ENCODE peak calls at places on chromosomes 3 and 15, in five cellular contexts. One of them, this sample, is unnamed.

GRCh38 chr3:115827494-115827893 is 204.2 kb downstream of the GAP43 start:
- DNase-seq in mammary epithelial cell: no peak
- DNase-seq in Peyer's patch: no peak
- DNase-seq in AG09309: no peak
- DNase-seq in tibial nerve: no peak
- DNase-seq in this sample: no peak

GRCh38 chr15:67968564-67969440 is 85.3 kb upstream of the PIAS1 start:
- DNase-seq in Peyer's patch: no peak
- DNase-seq in tibial nerve: no peak
- DNase-seq in mammary epithelial cell: no peak
- DNase-seq in AG09309: no peak
- DNase-seq in this sample: peak; percentile 23

GRCh38 chr15:64305261-64305660 is 50.7 kb downstream of the CSNK1G1 start:
- DNase-seq in mammary epithelial cell: peak; percentile 4
- DNase-seq in Peyer's patch: no peak
- DNase-seq in AG09309: no peak
- DNase-seq in tibial nerve: no peak
- DNase-seq in this sample: no peak

GRCh38 chr15:63946524-63947065 is 99.7 kb downstream of the DAPK2 start:
- DNase-seq in Peyer's patch: no peak
- DNase-seq in AG09309: no peak
- DNase-seq in tibial nerve: no peak
- DNase-seq in mammary epithelial cell: no peak
- DNase-seq in this sample: no peak

GRCh38 chr3:41575754-41576153 is 376.4 kb downstream of the CTNNB1 start:
- DNase-seq in Peyer's patch: no peak
- DNase-seq in AG09309: no peak
- DNase-seq in mammary epithelial cell: no peak
- DNase-seq in tibial nerve: no peak
- DNase-seq in this sample: no peak

GRCh38 chr15:43868412-43868811 is 41.6 kb downstream of the WDR76 start:
- DNase-seq in mammary epithelial cell: no peak
- DNase-seq in AG09309: no peak
- DNase-seq in tibial nerve: no peak
- DNase-seq in Peyer's patch: no peak
- DNase-seq in this sample: no peak

GRCh38 chr3:117547956-117548550 is 838.5 kb downstream of the TUSC7 start:
- DNase-seq in tibial nerve: no peak
- DNase-seq in Peyer's patch: no peak
- DNase-seq in AG09309: no peak
- DNase-seq in mammary epithelial cell: no peak
- DNase-seq in this sample: no peak

GRCh38 chr15:31049122-31049521 is 52.4 kb downstream of the TRPM1 start:
- DNase-seq in tibial nerve: no peak
- DNase-seq in mammary epithelial cell: no peak
- DNase-seq in Peyer's patch: no peak
- DNase-seq in AG09309: no peak
- DNase-seq in this sample: no peak

GRCh38 chr3:141445990-141446389 is 40.8 kb upstream of the RASA2 start:
- DNase-seq in tibial nerve: no peak
- DNase-seq in mammary epithelial cell: no peak
- DNase-seq in AG09309: no peak
- DNase-seq in Peyer's patch: no peak
- DNase-seq in this sample: no peak

GRCh38 chr3:143585720-143586456 is 262.4 kb downstream of the SLC9A9 start:
- DNase-seq in mammary epithelial cell: no peak
- DNase-seq in AG09309: no peak
- DNase-seq in Peyer's patch: no peak
- DNase-seq in tibial nerve: no peak
- DNase-seq in this sample: no peak

GRCh38 chr15:98954411-98954810 is 53.2 kb downstream of the PGPEP1L start:
- DNase-seq in Peyer's patch: peak; percentile 56
- DNase-seq in tibial nerve: peak; percentile 64
- DNase-seq in AG09309: peak; percentile 47
- DNase-seq in mammary epithelial cell: no peak
- DNase-seq in this sample: no peak

GRCh38 chr3:188001052-188001567 is 152.8 kb upstream of the LPP start:
- DNase-seq in Peyer's patch: no peak
- DNase-seq in tibial nerve: no peak
- DNase-seq in AG09309: no peak
- DNase-seq in mammary epithelial cell: no peak
- DNase-seq in this sample: no peak

GRCh38 chr15:64622410-64623260 is 152.8 kb downstream of the RBPMS2 start:
- DNase-seq in AG09309: no peak
- DNase-seq in Peyer's patch: peak; percentile 74
- DNase-seq in mammary epithelial cell: no peak
- DNase-seq in tibial nerve: no peak
- DNase-seq in this sample: no peak

GRCh38 chr15:49645937-49646336 is 25.1 kb downstream of the DTWD1 start:
- DNase-seq in Peyer's patch: peak; percentile 46
- DNase-seq in tibial nerve: peak; percentile 21
- DNase-seq in mammary epithelial cell: peak; percentile 81
- DNase-seq in AG09309: no peak
- DNase-seq in this sample: no peak

GRCh38 chr3:170642882-170643601 is 57.2 kb upstream of the SLC7A14 start:
- DNase-seq in AG09309: no peak
- DNase-seq in tibial nerve: no peak
- DNase-seq in Peyer's patch: no peak
- DNase-seq in mammary epithelial cell: no peak
- DNase-seq in this sample: no peak

GRCh38 chr3:38283810-38284775 is 2.0 kb downstream of the SLC22A14 start:
- DNase-seq in mammary epithelial cell: no peak
- DNase-seq in tibial nerve: no peak
- DNase-seq in Peyer's patch: no peak
- DNase-seq in AG09309: peak; percentile 49
- DNase-seq in this sample: no peak

GRCh38 chr15:89353991-89354390 is 19.4 kb upstream of the POLG start:
- DNase-seq in tibial nerve: no peak
- DNase-seq in mammary epithelial cell: no peak
- DNase-seq in Peyer's patch: no peak
- DNase-seq in AG09309: no peak
- DNase-seq in this sample: no peak

GRCh38 chr3:193114431-193115340 is 126.3 kb upstream of the PLAAT1 start:
- DNase-seq in mammary epithelial cell: no peak
- DNase-seq in AG09309: no peak
- DNase-seq in Peyer's patch: no peak
- DNase-seq in tibial nerve: no peak
- DNase-seq in this sample: no peak

GRCh38 chr3:51642462-51642861 is 28.6 kb upstream of the TEX264 start:
- DNase-seq in AG09309: no peak
- DNase-seq in Peyer's patch: no peak
- DNase-seq in tibial nerve: no peak
- DNase-seq in mammary epithelial cell: no peak
- DNase-seq in this sample: no peak

GRCh38 chr3:54321515-54321914 is 199.2 kb downstream of the CACNA2D3 start:
- DNase-seq in AG09309: no peak
- DNase-seq in tibial nerve: no peak
- DNase-seq in Peyer's patch: no peak
- DNase-seq in mammary epithelial cell: no peak
- DNase-seq in this sample: no peak

GRCh38 chr15:52759969-52760368 is 30.2 kb downstream of the ONECUT1 start:
- DNase-seq in mammary epithelial cell: no peak
- DNase-seq in AG09309: no peak
- DNase-seq in Peyer's patch: no peak
- DNase-seq in tibial nerve: no peak
- DNase-seq in this sample: no peak
- TF ChIP-seq CTCF in mammary epithelial cell: no peak
- TF ChIP-seq CTCF in AG09309: no peak
- TF ChIP-seq CTCF in Peyer's patch: no peak
- TF ChIP-seq CTCF in tibial nerve: no peak
- TF ChIP-seq CTCF in this sample: no peak

GRCh38 chr3:31687020-31687802 is 154.5 kb downstream of the STT3B start:
- DNase-seq in mammary epithelial cell: no peak
- DNase-seq in Peyer's patch: no peak
- DNase-seq in AG09309: no peak
- DNase-seq in tibial nerve: no peak
- DNase-seq in this sample: no peak
- TF ChIP-seq CTCF in mammary epithelial cell: no peak
- TF ChIP-seq CTCF in Peyer's patch: no peak
- TF ChIP-seq CTCF in AG09309: no peak
- TF ChIP-seq CTCF in tibial nerve: no peak
- TF ChIP-seq CTCF in this sample: no peak

GRCh38 chr3:197936819-197937384 is 13.1 kb upstream of the RPL35A start:
- DNase-seq in Peyer's patch: no peak
- DNase-seq in tibial nerve: no peak
- DNase-seq in AG09309: no peak
- DNase-seq in mammary epithelial cell: no peak
- DNase-seq in this sample: no peak
- TF ChIP-seq CTCF in Peyer's patch: no peak
- TF ChIP-seq CTCF in tibial nerve: no peak
- TF ChIP-seq CTCF in AG09309: no peak
- TF ChIP-seq CTCF in mammary epithelial cell: no peak
- TF ChIP-seq CTCF in this sample: no peak

GRCh38 chr3:81643721-81644120 is 117.7 kb downstream of the GBE1 start:
- DNase-seq in tibial nerve: no peak
- DNase-seq in AG09309: peak; percentile 1
- DNase-seq in mammary epithelial cell: no peak
- DNase-seq in Peyer's patch: no peak
- DNase-seq in this sample: no peak
- TF ChIP-seq CTCF in tibial nerve: no peak
- TF ChIP-seq CTCF in AG09309: peak; percentile 33
- TF ChIP-seq CTCF in mammary epithelial cell: peak; percentile 25
- TF ChIP-seq CTCF in Peyer's patch: no peak
- TF ChIP-seq CTCF in this sample: peak; percentile 71

DNA sequence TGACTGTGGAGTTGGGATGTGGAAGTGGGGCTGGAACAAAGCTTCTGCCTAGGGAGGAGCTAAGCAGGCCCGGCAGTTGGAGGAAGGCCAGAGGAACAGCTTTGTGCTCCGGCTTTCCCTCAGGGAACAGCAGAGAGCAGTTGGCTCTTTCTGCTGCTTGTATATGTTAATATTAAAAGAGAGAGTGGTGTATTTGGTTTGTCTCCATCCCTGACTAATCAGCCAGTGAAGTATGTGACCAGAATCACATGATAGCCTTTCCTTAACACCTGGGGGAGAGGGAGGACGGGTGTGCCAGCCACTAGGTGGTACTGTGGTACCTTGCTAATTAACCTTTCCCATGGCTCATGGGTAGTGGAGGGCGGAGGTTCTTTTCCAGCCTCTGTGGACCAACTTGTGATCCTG is 10.0 kb downstream of the EIF2B5 start:
- DNase-seq in mammary epithelial cell: peak; percentile 67
- DNase-seq in AG09309: no peak
- DNase-seq in Peyer's patch: peak; percentile 81
- DNase-seq in tibial nerve: no peak
- DNase-seq in this sample: no peak
- TF ChIP-seq CTCF in mammary epithelial cell: peak; percentile 80
- TF ChIP-seq CTCF in AG09309: peak; percentile 35
- TF ChIP-seq CTCF in Peyer's patch: peak; percentile 16
- TF ChIP-seq CTCF in tibial nerve: peak; percentile 12
- TF ChIP-seq CTCF in this sample: peak; percentile 72

GRCh38 chr3:8900065-8900464 is 63.2 kb downstream of the RAD18 start:
- DNase-seq in mammary epithelial cell: no peak
- DNase-seq in AG09309: no peak
- DNase-seq in tibial nerve: no peak
- DNase-seq in Peyer's patch: no peak
- DNase-seq in this sample: no peak
- TF ChIP-seq CTCF in mammary epithelial cell: no peak
- TF ChIP-seq CTCF in AG09309: peak; percentile 18
- TF ChIP-seq CTCF in tibial nerve: no peak
- TF ChIP-seq CTCF in Peyer's patch: no peak
- TF ChIP-seq CTCF in this sample: no peak

DNA sequence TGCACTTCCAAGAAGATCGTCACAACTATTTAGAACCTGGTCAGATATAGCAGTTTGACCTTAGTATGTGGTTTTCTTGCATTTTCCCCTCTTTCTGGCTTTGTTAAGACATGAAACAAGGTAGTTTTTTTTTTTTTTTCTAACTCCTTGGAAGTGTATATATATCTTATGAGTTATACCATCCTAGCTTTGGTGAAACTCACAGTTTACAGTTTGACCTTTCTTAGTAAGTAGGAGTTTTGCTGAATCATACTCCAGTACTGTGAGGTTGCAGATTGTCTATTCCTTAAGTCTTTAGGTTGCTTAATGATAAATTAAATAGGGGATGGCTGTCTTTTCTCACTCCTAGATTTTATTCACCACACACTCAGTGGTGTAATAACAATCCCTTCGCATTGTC is 325.0 kb downstream of the RBMS3 start:
- DNase-seq in tibial nerve: no peak
- DNase-seq in mammary epithelial cell: peak; percentile 16
- DNase-seq in Peyer's patch: no peak
- DNase-seq in AG09309: peak; percentile 62
- DNase-seq in this sample: no peak
- TF ChIP-seq CTCF in tibial nerve: no peak
- TF ChIP-seq CTCF in mammary epithelial cell: no peak
- TF ChIP-seq CTCF in Peyer's patch: no peak
- TF ChIP-seq CTCF in AG09309: no peak
- TF ChIP-seq CTCF in this sample: no peak

DNA sequence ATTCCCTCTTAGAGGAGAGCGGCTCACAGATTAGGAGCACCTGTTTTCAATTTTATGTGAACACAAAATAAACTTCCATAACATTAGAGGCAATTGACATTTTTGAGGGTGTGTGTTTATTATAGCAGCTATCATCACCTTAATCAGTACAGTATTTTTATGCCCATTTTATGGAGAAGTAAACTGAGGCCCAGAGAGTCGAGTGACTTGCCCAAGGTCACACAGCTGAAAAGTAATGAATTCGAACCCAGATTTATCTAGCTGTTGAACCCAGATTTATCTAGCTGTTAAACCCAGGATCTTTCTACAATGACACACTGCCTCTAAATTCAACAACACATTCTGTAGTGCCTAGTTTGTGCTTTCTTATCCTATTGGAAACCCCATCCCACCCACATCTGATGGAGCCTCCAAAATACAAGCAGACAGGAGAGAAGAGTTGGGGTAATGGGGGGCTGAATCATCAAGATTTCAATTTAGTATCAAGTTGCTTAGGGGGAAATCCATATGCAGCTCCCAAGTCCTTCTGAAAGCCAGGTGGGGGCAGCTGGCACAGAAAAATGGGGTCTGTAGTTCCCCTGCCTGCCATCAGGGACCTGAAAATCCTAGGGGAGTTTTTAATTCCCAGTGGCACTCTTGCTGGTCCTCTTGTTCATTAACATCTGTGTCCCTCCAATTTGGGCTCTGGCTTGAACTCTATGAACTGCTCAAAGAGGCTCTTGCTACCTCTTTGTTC is 50.4 kb upstream of the TRA2B start:
- DNase-seq in tibial nerve: no peak
- DNase-seq in mammary epithelial cell: no peak
- DNase-seq in AG09309: no peak
- DNase-seq in Peyer's patch: no peak
- DNase-seq in this sample: no peak
- TF ChIP-seq CTCF in tibial nerve: no peak
- TF ChIP-seq CTCF in mammary epithelial cell: no peak
- TF ChIP-seq CTCF in AG09309: no peak
- TF ChIP-seq CTCF in Peyer's patch: no peak
- TF ChIP-seq CTCF in this sample: no peak

GRCh38 chr3:125059488-125060245 is 3.9 kb upstream of the HEG1 start:
- DNase-seq in mammary epithelial cell: no peak
- DNase-seq in Peyer's patch: peak; percentile 17
- DNase-seq in tibial nerve: no peak
- DNase-seq in AG09309: no peak
- DNase-seq in this sample: no peak
- TF ChIP-seq CTCF in mammary epithelial cell: no peak
- TF ChIP-seq CTCF in Peyer's patch: no peak
- TF ChIP-seq CTCF in tibial nerve: no peak
- TF ChIP-seq CTCF in AG09309: peak; percentile 15
- TF ChIP-seq CTCF in this sample: no peak

This sample was measured in D721Med.